ENCODE peak calls at places on chromosomes 11 and 22, in eight cellular contexts. A is AG09319, C is psoas muscle, O is fibroblast of pulmonary artery, K is WTC11, J is thoracic aorta, Y is HL-60, M is colonic mucosa. H is an unnamed sample.

GRCh38 chr11:6547177-6547576 is 50.1 kb downstream of the DNHD1 start:
- DNase-seq in K (no peak), A (no peak), Y (no peak), C (no peak), O (no peak), J (no peak), M (no peak), H (no peak)

GRCh38 chr22:20450551-20450906 is 12.9 kb upstream of the SCARF2 start:
- DNase-seq in M (no peak), O (no peak), J (no peak), C (no peak), Y (no peak), K (no peak), A (no peak), H (no peak)

GRCh38 chr11:66495401-66495844 is 15.0 kb upstream of the BBS1 start:
- DNase-seq in A (no peak), K (peak; percentile 73), J (no peak), Y (no peak), C (no peak), M (no peak), O (no peak), H (no peak)

GRCh38 chr11:11169715-11170351 is 183.2 kb downstream of the CSNK2A3 start:
- DNase-seq in Y (no peak), C (no peak), J (no peak), A (no peak), M (no peak), K (no peak), O (no peak), H (no peak)

GRCh38 chr11:94593030-94593429 is 25.9 kb downstream of the PIWIL4 start:
- DNase-seq in C (no peak), Y (no peak), M (no peak), A (no peak), O (peak; percentile 22), J (no peak), K (no peak), H (no peak)

GRCh38 chr22:23969071-23969470 is 2.4 kb downstream of the DDTL start:
- DNase-seq in O (no peak), A (no peak), Y (no peak), M (no peak), J (no peak), C (no peak), K (no peak), H (no peak)

GRCh38 chr11:65849771-65850216 is 8.2 kb downstream of the CFL1 start:
- DNase-seq in K (no peak), O (no peak), M (peak; percentile 20), A (no peak), J (no peak), C (no peak), Y (no peak), H (no peak)

GRCh38 chr11:65445101-65445603 is 22.6 kb downstream of the NEAT1 start:
- DNase-seq in C (peak; percentile 58), O (peak; percentile 46), Y (no peak), J (no peak), M (no peak), A (no peak), K (no peak), H (no peak)

GRCh38 chr11:68692115-68692514 is 7.8 kb downstream of the GAL start:
- DNase-seq in M (no peak), J (no peak), K (no peak), O (no peak), Y (no peak), A (no peak), C (no peak), H (no peak)

GRCh38 chr11:130634981-130635473 is 186.6 kb downstream of the ADAMTS15 start:
- DNase-seq in C (peak; percentile 35), J (no peak), O (peak; percentile 49), K (no peak), Y (no peak), M (no peak), A (no peak), H (no peak)

GRCh38 chr11:98099371-98099770 is 921.4 kb upstream of the CNTN5 start:
- DNase-seq in K (no peak), J (no peak), A (no peak), O (no peak), C (no peak), M (no peak), Y (no peak), H (no peak)

GRCh38 chr11:65627202-65627601 is 10.7 kb upstream of the SIPA1 start:
- DNase-seq in A (no peak), K (no peak), O (no peak), J (no peak), C (no peak), M (no peak), Y (no peak), H (no peak)

GRCh38 chr11:116651757-116652237 is 121.0 kb downstream of the BUD13 start:
- DNase-seq in O (no peak), C (no peak), Y (no peak), A (no peak), M (no peak), K (no peak), J (no peak), H (no peak)

GRCh38 chr22:40894417-40894816 is 32.5 kb upstream of the DNAJB7 start:
- DNase-seq in J (no peak), M (no peak), Y (no peak), C (no peak), K (no peak), O (no peak), A (no peak), H (no peak)

GRCh38 chr22:40904101-40904500 is 42.2 kb upstream of the DNAJB7 start:
- DNase-seq in K (no peak), J (no peak), M (no peak), O (no peak), A (no peak), C (no peak), Y (no peak), H (no peak)

GRCh38 chr22:40898850-40899357 is 37.0 kb upstream of the DNAJB7 start:
- DNase-seq in O (peak; percentile 73), J (no peak), M (no peak), C (no peak), Y (peak; percentile 29), A (peak; percentile 15), K (no peak), H (peak; percentile 3)
- TF ChIP-seq CTCF in O (peak; percentile 63), J (no peak), M (peak; percentile 27), C (peak; percentile 50), Y (no peak), A (peak; percentile 62), K (no peak), H (peak; percentile 44)

GRCh38 chr11:126307706-126308105 is 3.8 kb downstream of the DCPS start:
- DNase-seq in Y (peak; percentile 75), O (peak; percentile 73), J (no peak), C (no peak), A (no peak), M (no peak), K (peak; percentile 55), H (no peak)
- TF ChIP-seq CTCF in Y (peak; percentile 21), O (peak; percentile 59), J (no peak), C (no peak), A (peak; percentile 46), M (no peak), K (no peak), H (no peak)

GRCh38 chr11:128520206-128520885 is 67.0 kb downstream of the ETS1 start:
- DNase-seq in M (no peak), A (no peak), J (no peak), C (no peak), K (no peak), Y (no peak), O (no peak), H (no peak)
- TF ChIP-seq CTCF in M (no peak), A (peak; percentile 15), J (no peak), C (no peak), K (no peak), Y (no peak), O (peak; percentile 19), H (no peak)

DNA sequence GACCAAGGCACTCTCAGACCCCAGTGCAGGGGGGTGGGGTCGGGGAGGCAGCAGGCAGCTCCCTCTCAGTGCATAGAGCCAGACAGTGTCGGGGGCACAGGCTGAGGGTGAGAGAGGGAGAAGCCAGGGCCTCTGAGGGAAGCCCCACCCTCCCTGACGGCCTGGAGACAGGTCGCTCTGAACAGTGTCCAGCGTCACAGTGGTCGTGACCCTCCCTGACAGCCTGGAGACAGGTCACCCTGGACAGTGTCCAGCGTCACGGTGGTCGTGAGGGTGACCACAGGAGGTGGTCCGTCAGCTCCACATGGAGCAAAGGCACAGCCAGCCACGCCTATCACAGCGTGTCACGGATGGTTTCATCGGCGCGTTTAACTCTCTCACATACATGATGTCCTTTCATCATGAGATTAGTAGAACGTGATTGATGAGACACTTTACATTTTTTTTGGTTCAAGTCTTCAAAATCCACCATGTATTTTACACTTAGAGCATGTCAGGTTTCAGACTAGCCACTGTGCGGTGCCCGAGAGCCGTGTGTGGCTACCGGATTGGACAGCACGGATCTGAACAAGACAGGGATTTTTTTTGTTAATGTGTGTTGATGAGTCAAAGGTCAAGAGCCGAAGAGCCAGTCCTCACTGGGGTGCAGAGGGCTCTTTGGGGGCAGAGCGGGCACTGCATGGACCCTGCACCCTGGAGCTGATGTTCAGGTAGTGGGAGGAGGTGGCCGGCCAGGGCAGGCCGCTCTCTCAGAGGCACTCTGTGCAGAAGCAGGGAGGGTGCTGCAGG is 23.9 kb upstream of the PANX2 start:
- DNase-seq in M (peak; percentile 64), Y (peak; percentile 82), K (no peak), O (peak; percentile 80), C (peak; percentile 64), J (no peak), A (no peak), H (peak; percentile 64)
- TF ChIP-seq CTCF in M (peak; percentile 64), Y (peak; percentile 92), K (no peak), O (peak; percentile 98), C (peak; percentile 59), J (peak; percentile 51), A (peak; percentile 57), H (peak; percentile 71)

GRCh38 chr22:36340621-36341020 is 47.1 kb downstream of the MYH9 start:
- DNase-seq in J (no peak), Y (no peak), C (no peak), O (no peak), K (no peak), M (no peak), A (no peak), H (no peak)
- TF ChIP-seq CTCF in J (no peak), Y (no peak), C (no peak), O (no peak), K (no peak), M (no peak), A (no peak), H (no peak)